ENCODE peak calls at places on chromosomes 6 and 20, in eight cellular contexts. J, W, X, U, N, A, D and M are unnamed samples.

GRCh38 chr20:33401042-33401921 is at the start of gene CDK5RAP1:
- DNase-seq in J (peak; percentile 95), W (peak; percentile 82), X (no peak), U (peak; percentile 79), N (peak; percentile 87), A (peak; percentile 91), D (peak; percentile 84), M (peak; percentile 55)

GRCh38 chr6:157982297-157982579 is 575 bp downstream of the SYNJ2 start:
- DNase-seq in J (peak; percentile 54), W (no peak), X (peak; percentile 83), U (peak; percentile 30), N (peak; percentile 40), A (no peak), D (no peak), M (no peak)

GRCh38 chr6:22247916-22248482 is 48.8 kb downstream of the PRL start:
- DNase-seq in J (no peak), W (no peak), X (no peak), U (no peak), N (no peak), A (no peak), D (no peak), M (no peak)

GRCh38 chr6:14415452-14415851 is 297.9 kb downstream of the CD83 start:
- DNase-seq in J (no peak), W (no peak), X (no peak), U (no peak), N (no peak), A (no peak), D (no peak), M (no peak)

GRCh38 chr6:108684809-108685329 is 124.2 kb downstream of the FOXO3 start:
- DNase-seq in J (peak; percentile 24), W (no peak), X (no peak), U (no peak), N (no peak), A (no peak), D (no peak), M (no peak)

GRCh38 chr6:5471044-5471443 is 209.7 kb downstream of the FARS2 start:
- DNase-seq in J (peak; percentile 75), W (peak; percentile 67), X (no peak), U (peak; percentile 49), N (peak; percentile 63), A (peak; percentile 67), D (peak; percentile 30), M (no peak)

GRCh38 chr6:97069363-97069762 is 144.8 kb downstream of the KLHL32 start:
- DNase-seq in J (no peak), W (no peak), X (no peak), U (no peak), N (no peak), A (no peak), D (no peak), M (no peak)

GRCh38 chr20:24577271-24577909 is 108.0 kb downstream of the SYNDIG1 start:
- DNase-seq in J (no peak), W (peak; percentile 23), X (no peak), U (no peak), N (no peak), A (no peak), D (no peak), M (no peak)

GRCh38 chr20:56952258-56952929 is 314.0 kb downstream of the BMP7 start:
- DNase-seq in J (no peak), W (no peak), X (no peak), U (no peak), N (no peak), A (no peak), D (no peak), M (no peak)

GRCh38 chr6:134373282-134373922 is 55.5 kb upstream of the SGK1 start:
- DNase-seq in J (peak; percentile 86), W (no peak), X (no peak), U (peak; percentile 15), N (peak; percentile 78), A (no peak), D (no peak), M (no peak)

GRCh38 chr20:33516882-33517281 is 27.0 kb downstream of the CBFA2T2 start:
- DNase-seq in J (peak; percentile 2), W (no peak), X (no peak), U (no peak), N (peak; percentile 8), A (no peak), D (no peak), M (no peak)

GRCh38 chr20:44886276-44886671 is 769 bp downstream of the YWHAB start:
- DNase-seq in J (no peak), W (no peak), X (no peak), U (no peak), N (no peak), A (no peak), D (no peak), M (no peak)

GRCh38 chr20:15708984-15709598 is 864.2 kb downstream of the KIF16B start:
- DNase-seq in J (peak; percentile 67), W (peak; percentile 69), X (no peak), U (peak; percentile 54), N (peak; percentile 42), A (no peak), D (no peak), M (no peak)

GRCh38 chr20:51637241-51637640 is 94.7 kb upstream of the NFATC2 start:
- DNase-seq in J (no peak), W (no peak), X (no peak), U (no peak), N (no peak), A (no peak), D (no peak), M (no peak)

GRCh38 chr20:51634257-51634656 is 91.7 kb upstream of the NFATC2 start:
- DNase-seq in J (no peak), W (no peak), X (no peak), U (no peak), N (no peak), A (no peak), D (no peak), M (no peak)

GRCh38 chr20:51635680-51636079 is 93.2 kb upstream of the NFATC2 start:
- DNase-seq in J (no peak), W (no peak), X (no peak), U (no peak), N (no peak), A (no peak), D (no peak), M (no peak)

GRCh38 chr20:51634877-51635276 is 92.4 kb upstream of the NFATC2 start:
- DNase-seq in J (no peak), W (no peak), X (no peak), U (no peak), N (no peak), A (no peak), D (no peak), M (no peak)

GRCh38 chr20:51636123-51636522 is 93.6 kb upstream of the NFATC2 start:
- DNase-seq in J (peak; percentile 47), W (no peak), X (no peak), U (no peak), N (peak; percentile 92), A (no peak), D (no peak), M (no peak)
- TF ChIP-seq CTCF in J (no peak), W (no peak), X (no peak), U (no peak), N (no peak), A (no peak), D (no peak), M (no peak)

GRCh38 chr6:138334963-138335362 is 42.7 kb upstream of the SMIM28 start:
- DNase-seq in J (no peak), W (no peak), X (no peak), U (no peak), N (no peak), A (no peak), D (no peak), M (no peak)

GRCh38 chr6:138330763-138331162 is 46.9 kb upstream of the SMIM28 start:
- DNase-seq in J (no peak), W (no peak), X (no peak), U (no peak), N (no peak), A (no peak), D (no peak), M (no peak)

GRCh38 chr6:138331444-138331843 is 46.3 kb upstream of the SMIM28 start:
- DNase-seq in J (no peak), W (no peak), X (no peak), U (no peak), N (no peak), A (no peak), D (no peak), M (no peak)

GRCh38 chr6:138334000-138334399 is 43.7 kb upstream of the SMIM28 start:
- DNase-seq in J (no peak), W (no peak), X (no peak), U (no peak), N (no peak), A (no peak), D (no peak), M (no peak)

GRCh38 chr6:138331984-138332383 is 45.7 kb upstream of the SMIM28 start:
- DNase-seq in J (no peak), W (no peak), X (no peak), U (no peak), N (no peak), A (no peak), D (no peak), M (no peak)
- TF ChIP-seq CTCF in J (no peak), W (no peak), X (no peak), U (no peak), N (no peak), A (no peak), D (no peak), M (no peak)

DNA sequence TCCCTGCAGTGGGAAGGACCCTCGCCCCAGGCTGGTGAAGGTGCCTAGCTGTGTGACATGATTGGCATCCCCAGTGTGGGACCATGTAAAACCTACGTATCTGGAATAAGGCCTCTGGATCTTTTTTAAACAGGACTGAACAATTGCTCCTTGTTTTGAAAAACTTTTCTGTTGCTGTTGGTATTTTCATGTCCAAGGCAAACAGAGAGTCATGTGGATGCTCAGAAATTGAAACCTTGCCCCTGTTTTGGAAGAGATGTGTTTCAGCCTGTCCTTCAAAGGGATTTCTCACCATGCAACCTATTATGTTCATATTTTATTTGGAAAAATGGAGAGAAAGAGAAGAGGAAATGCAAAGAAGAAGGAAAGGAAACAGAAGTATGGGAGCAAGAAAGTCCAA is 362.3 kb downstream of the PKHD1 start:
- DNase-seq in J (no peak), W (no peak), X (no peak), U (no peak), N (no peak), A (no peak), D (no peak), M (no peak)
- TF ChIP-seq CTCF in J (no peak), W (no peak), X (no peak), U (no peak), N (no peak), A (no peak), D (no peak), M (no peak)

DNA sequence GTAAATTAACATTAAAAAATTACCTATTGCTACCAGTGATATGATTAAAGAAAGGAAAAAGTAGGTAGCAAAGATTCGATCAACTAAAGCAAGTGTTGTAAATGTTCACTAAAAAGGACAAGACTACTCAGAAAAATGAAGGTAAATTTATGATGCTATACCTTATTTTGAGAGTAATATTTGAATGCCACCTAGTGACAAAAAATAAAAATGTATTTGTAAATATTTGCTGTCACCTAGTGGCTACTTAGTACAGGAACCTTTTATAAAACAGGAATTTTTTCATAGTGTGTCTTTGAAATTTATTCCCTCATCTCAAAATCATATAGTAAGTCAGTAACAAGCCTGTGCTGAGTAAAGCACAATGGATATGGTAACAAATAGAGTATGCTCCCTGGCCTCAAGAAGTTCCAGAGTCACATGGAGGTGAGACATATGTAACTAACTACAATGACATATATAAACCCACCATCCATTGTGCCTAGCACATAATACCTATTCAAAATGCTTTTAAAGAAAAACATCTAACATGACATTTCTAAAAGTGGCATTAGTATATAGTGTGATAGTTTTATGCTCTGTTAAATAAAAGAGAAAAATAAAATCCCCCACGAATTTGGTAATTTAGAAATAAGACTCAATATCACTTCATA is 193.1 kb upstream of the SIM1 start:
- DNase-seq in J (peak; percentile 18), W (no peak), X (no peak), U (no peak), N (peak; percentile 34), A (no peak), D (no peak), M (no peak)
- TF ChIP-seq CTCF in J (peak; percentile 28), W (peak; percentile 41), X (peak; percentile 97), U (peak; percentile 86), N (peak; percentile 47), A (peak; percentile 56), D (no peak), M (peak; percentile 87)